ENCODE peak calls at places on chromosomes 7 and 10, in six cellular contexts. P, J, L, R, S and F are unnamed samples.

GRCh38 chr7:139231513-139232376 is 708 bp downstream of the UBN2 start:
- DNase-seq in R (no peak), S (peak), J (peak), P (peak), L (peak), F (peak)

GRCh38 chr7:137980308-137980707 is 21.6 kb downstream of the CREB3L2 start:
- DNase-seq in R (no peak), P (no peak), J (no peak), L (no peak), S (no peak), F (no peak)

GRCh38 chr10:624605-625334 is 64.7 kb downstream of the DIP2C start:
- DNase-seq in L (no peak), R (no peak), P (peak), J (no peak), S (peak), F (peak)

GRCh38 chr7:949021-949934 is 5.2 kb downstream of the ADAP1 start:
- DNase-seq in P (no peak), S (no peak), R (no peak), L (no peak), J (no peak), F (peak)

GRCh38 chr10:35011771-35012191 is 78.4 kb downstream of the CUL2 start:
- DNase-seq in J (no peak), P (no peak), L (no peak), S (peak), R (no peak), F (no peak)

GRCh38 chr7:81871606-81872265 is 101.9 kb upstream of the HGF start:
- DNase-seq in L (no peak), P (no peak), J (peak), S (no peak), R (no peak), F (no peak)

GRCh38 chr10:78190051-78190450 is 156.4 kb downstream of the RPS24 start:
- DNase-seq in J (no peak), L (no peak), S (no peak), R (no peak), P (no peak), F (no peak)

GRCh38 chr7:140685407-140686087 is 11.0 kb upstream of the NDUFB2 start:
- DNase-seq in L (no peak), S (no peak), R (no peak), P (no peak), J (no peak), F (no peak)

GRCh38 chr10:1939016-1939415 is 201.7 kb upstream of the ADARB2 start:
- DNase-seq in P (no peak), S (no peak), L (no peak), R (no peak), J (no peak), F (no peak)

GRCh38 chr7:111855161-111855841 is 293.0 kb upstream of the IMMP2L start:
- DNase-seq in J (peak), R (peak), S (peak), P (no peak), L (no peak), F (peak)

GRCh38 chr10:56622335-56622973 is 261.4 kb upstream of the ZWINT start:
- DNase-seq in L (no peak), S (no peak), J (no peak), P (no peak), R (no peak), F (no peak)